ENCODE peak calls at places on chromosomes 5 and 9, in six cellular contexts. B is brain microvascular endothelial cell, S is A673, A is PC-9, O is KBM-7, J is uterus. F is an unnamed sample.

GRCh38 chr9:133105461-133105770 is 15.6 kb downstream of the RALGDS start:
- DNase-seq in B (no peak), S (no peak), A (no peak), O (no peak), J (peak), F (no peak)

GRCh38 chr5:151121652-151122051 is 35.9 kb downstream of the ANXA6 start:
- DNase-seq in B (no peak), S (no peak), A (no peak), O (no peak), J (no peak), F (no peak)

GRCh38 chr5:168852329-168852728 is 273.2 kb upstream of the PANK3 start:
- DNase-seq in B (no peak), S (no peak), A (no peak), O (no peak), J (no peak), F (no peak)

GRCh38 chr5:55714749-55715148 is 2.6 kb upstream of the SLC38A9 start:
- DNase-seq in B (no peak), S (no peak), A (no peak), O (no peak), J (no peak), F (no peak)

GRCh38 chr9:121765021-121765950 is 113.9 kb downstream of the DAB2IP start:
- DNase-seq in B (no peak), S (no peak), A (peak), O (no peak), J (peak), F (no peak)

GRCh38 chr5:116516021-116516420 is 58.6 kb downstream of the SEMA6A start:
- DNase-seq in B (no peak), S (no peak), A (no peak), O (no peak), J (no peak), F (no peak)

GRCh38 chr5:62689599-62690368 is 111.2 kb downstream of the LRRC70 start:
- DNase-seq in B (no peak), S (no peak), A (no peak), O (no peak), J (no peak), F (no peak)

GRCh38 chr5:111308951-111309350 is 84.8 kb downstream of the CAMK4 start:
- DNase-seq in B (no peak), S (no peak), A (no peak), O (no peak), J (no peak), F (no peak)

GRCh38 chr9:77743381-77743780 is 95.3 kb upstream of the GNA14 start:
- DNase-seq in B (no peak), S (no peak), A (no peak), O (no peak), J (no peak), F (no peak)

GRCh38 chr5:123936548-123936947 is 424.6 kb downstream of the CSNK1G3 start:
- DNase-seq in B (no peak), S (no peak), A (no peak), O (no peak), J (no peak), F (no peak)

GRCh38 chr5:93186031-93186682 is 394.9 kb downstream of the NR2F1-AS1 start:
- DNase-seq in B (peak), S (no peak), A (no peak), O (no peak), J (no peak), F (no peak)

F was measured in effector memory CD8-positive, alpha-beta T cell.